ENCODE peak calls at places on chromosomes 16 and 17, in five cellular contexts. J is GM12864, G is dorsolateral prefrontal cortex, S is tibial artery, H is cardiac fibroblast. U is an unnamed sample.

GRCh38 chr16:89052191-89052787 is 41.4 kb upstream of the ACSF3 start:
- DNase-seq in J (no peak), G (no peak), S (no peak), H (no peak), U (peak)

GRCh38 chr17:1019451-1019850 is 22.5 kb downstream of the TIMM22 start:
- DNase-seq in J (no peak), G (no peak), S (peak), H (peak), U (no peak)

GRCh38 chr17:49935526-49936210 is 33.3 kb upstream of the DLX4 start:
- DNase-seq in J (no peak), G (no peak), S (no peak), H (no peak), U (no peak)

GRCh38 chr16:9370071-9370491 is 278.6 kb downstream of the HAPSTR1 start:
- DNase-seq in J (no peak), G (no peak), S (no peak), H (no peak), U (no peak)

GRCh38 chr17:71163121-71163812 is 957.6 kb upstream of the SOX9 start:
- DNase-seq in J (no peak), G (no peak), S (no peak), H (peak), U (no peak)

GRCh38 chr17:82869536-82869935 is 29.7 kb upstream of the ZNF750 start:
- DNase-seq in J (no peak), G (no peak), S (no peak), H (no peak), U (no peak)

GRCh38 chr16:89658221-89658879 is 714 bp downstream of the SPATA33 start:
- DNase-seq in J (no peak), G (no peak), S (no peak), H (peak), U (no peak)

GRCh38 chr16:89785523-89786155 is 30.8 kb downstream of the FANCA start:
- DNase-seq in J (no peak), G (no peak), S (no peak), H (no peak), U (no peak)

GRCh38 chr16:89037261-89038152 is 56.1 kb upstream of the ACSF3 start:
- DNase-seq in J (no peak), G (no peak), S (no peak), H (peak), U (peak)

GRCh38 chr16:11964761-11965539 is at the start of gene TNFRSF17:
- DNase-seq in J (peak), G (no peak), S (no peak), H (no peak), U (no peak)

GRCh38 chr16:53960954-53961616 is 257.1 kb downstream of the FTO start:
- DNase-seq in J (no peak), G (no peak), S (no peak), H (no peak), U (no peak)

GRCh38 chr17:43389022-43389947 is 9.5 kb upstream of the ARL4D start:
- DNase-seq in J (peak), G (peak), S (peak), H (peak), U (peak)

GRCh38 chr17:67514998-67515397 is 137.9 kb downstream of the PITPNC1 start:
- DNase-seq in J (no peak), G (no peak), S (no peak), H (no peak), U (no peak)

GRCh38 chr16:50326835-50327465 is 41.8 kb downstream of the BRD7 start:
- DNase-seq in J (peak), G (no peak), S (no peak), H (peak), U (peak)

GRCh38 chr16:25950586-25951201 is 258.9 kb downstream of the HS3ST4 start:
- DNase-seq in J (no peak), G (no peak), S (no peak), H (no peak), U (no peak)

GRCh38 chr17:15264542-15264941 is 584 bp downstream of the PMP22 start:
- DNase-seq in J (no peak), G (no peak), S (no peak), H (no peak), U (no peak)

GRCh38 chr16:12646490-12647274 is 157.0 kb downstream of the CPPED1 start:
- DNase-seq in J (no peak), G (peak), S (no peak), H (peak), U (no peak)

GRCh38 chr16:53417976-53418375 is 16.3 kb upstream of the RBL2 start:
- DNase-seq in J (no peak), G (no peak), S (no peak), H (no peak), U (no peak)

GRCh38 chr16:82059983-82060421 is 24.9 kb downstream of the HSD17B2 start:
- DNase-seq in J (no peak), G (no peak), S (no peak), H (no peak), U (peak)

GRCh38 chr17:52120465-52120864 is 38.0 kb downstream of the CA10 start:
- DNase-seq in J (no peak), G (no peak), S (no peak), H (no peak), U (no peak)

GRCh38 chr17:39009471-39010085 is 42.4 kb upstream of the FBXO47 start:
- DNase-seq in J (no peak), G (no peak), S (no peak), H (no peak), U (no peak)

GRCh38 chr17:69012895-69013805 is 47.6 kb downstream of the ABCA9 start:
- DNase-seq in J (no peak), G (no peak), S (no peak), H (peak), U (no peak)

GRCh38 chr16:72241930-72242329 is 70.0 kb upstream of the PMFBP1 start:
- DNase-seq in J (no peak), G (no peak), S (no peak), H (peak), U (peak)

GRCh38 chr16:72721981-72722380 is 325.9 kb downstream of the ZFHX3 start:
- DNase-seq in J (no peak), G (no peak), S (no peak), H (no peak), U (no peak)

DNA sequence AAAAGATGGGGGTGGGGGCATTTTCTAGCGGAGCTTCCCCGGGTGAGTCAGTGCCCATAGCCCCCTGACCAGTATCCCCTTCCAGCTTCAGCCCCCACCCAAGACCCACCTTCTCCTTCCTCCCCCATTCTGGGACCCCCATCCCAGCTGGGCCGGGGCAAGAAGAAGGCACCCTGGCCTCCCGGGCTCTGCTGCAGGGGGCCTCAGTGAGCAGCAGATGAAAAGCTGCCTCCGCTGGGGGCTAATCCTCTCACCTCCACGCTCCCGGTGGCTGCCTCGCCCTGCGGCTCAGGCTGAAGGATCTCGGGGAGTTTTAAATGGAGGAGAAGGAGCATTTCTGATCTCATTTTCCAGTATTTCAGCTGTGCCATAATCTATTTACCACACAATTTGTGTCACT is 313.5 kb upstream of the TNRC6C start:
- DNase-seq in J (no peak), G (no peak), S (no peak), H (no peak), U (no peak)
- TF ChIP-seq CTCF in J (peak), G (no peak), S (no peak), H (no peak), U (no peak)

GRCh38 chr17:7241783-7242716 is at the start of gene GABARAP:
- DNase-seq in J (peak), G (peak), S (peak), H (peak), U (peak)

GRCh38 chr17:7242717-7243576 is 698 bp upstream of the GABARAP start:
- DNase-seq in J (peak), G (peak), S (peak), H (peak), U (peak)

GRCh38 chr17:7240375-7240774 is 1.1 kb upstream of the PHF23 start:
- DNase-seq in J (no peak), G (no peak), S (no peak), H (no peak), U (no peak)

GRCh38 chr17:7239091-7240027 is at the start of gene PHF23:
- DNase-seq in J (peak), G (peak), S (peak), H (peak), U (peak)

GRCh38 chr17:7241047-7241733 is 1.1 kb downstream of the GABARAP start:
- DNase-seq in J (no peak), G (no peak), S (no peak), H (no peak), U (no peak)
- TF ChIP-seq CTCF in J (no peak), G (no peak), S (no peak), H (no peak), U (no peak)

GRCh38 chr17:75739801-75740200 is 18.5 kb downstream of the ITGB4 start:
- DNase-seq in J (no peak), G (no peak), S (peak), H (no peak), U (no peak)
- TF ChIP-seq CTCF in J (no peak), G (no peak), S (no peak), H (no peak), U (no peak)

GRCh38 chr17:76542566-76542971 is 2.7 kb downstream of the PRCD start:
- DNase-seq in J (no peak), G (no peak), S (no peak), H (no peak), U (no peak)

GRCh38 chr17:76539631-76540271 is at the start of gene PRCD:
- DNase-seq in J (no peak), G (no peak), S (peak), H (no peak), U (no peak)

GRCh38 chr17:76541739-76542450 is 2.1 kb downstream of the PRCD start:
- DNase-seq in J (no peak), G (no peak), S (no peak), H (no peak), U (no peak)

GRCh38 chr17:76538941-76539340 is 903 bp upstream of the PRCD start:
- DNase-seq in J (no peak), G (no peak), S (peak), H (no peak), U (no peak)

DNA sequence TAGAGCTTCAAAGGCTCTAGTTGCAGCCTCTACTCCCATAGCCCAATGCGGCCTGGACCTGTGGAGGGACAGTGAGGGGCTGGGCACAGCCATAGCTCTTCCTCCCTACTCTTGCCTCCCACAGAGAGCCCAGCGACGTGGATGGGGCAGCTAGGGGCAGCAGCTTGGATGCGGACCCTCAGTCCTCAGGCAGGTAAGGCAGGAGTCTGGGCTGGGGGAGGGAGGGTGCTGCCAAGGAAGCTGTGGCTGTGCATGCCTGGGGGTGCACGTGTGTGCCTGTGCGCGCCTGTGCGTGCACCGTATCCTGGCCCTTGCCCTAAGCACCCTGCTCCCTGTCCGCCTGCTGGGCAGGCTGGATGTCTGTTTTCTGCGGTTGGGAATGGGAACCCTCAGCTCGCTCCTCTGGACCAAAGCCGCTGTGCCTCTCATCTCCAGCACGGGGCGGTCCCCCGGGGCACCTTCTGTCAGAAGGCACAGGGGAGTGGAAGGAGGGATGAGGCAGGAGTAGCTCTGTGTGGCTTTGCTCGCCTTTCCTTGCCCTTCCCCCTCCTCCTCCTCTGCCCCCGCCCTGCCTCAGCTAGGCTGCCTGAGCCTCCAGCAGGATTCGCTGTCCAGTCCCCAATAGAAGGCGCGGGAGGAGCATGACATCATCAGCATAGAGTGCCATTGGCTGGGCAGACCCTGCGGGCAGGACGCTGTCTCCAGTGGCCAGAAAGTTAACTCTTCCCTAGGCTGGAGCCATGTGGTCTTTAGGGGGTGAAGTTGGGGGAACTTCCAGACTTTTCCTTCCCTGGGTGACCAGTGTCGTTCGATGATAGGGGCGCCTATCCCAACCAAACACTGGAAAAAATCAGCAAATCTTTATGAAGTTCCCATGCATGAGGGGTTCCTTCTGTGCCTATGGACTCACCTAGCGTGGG is 797 bp downstream of the PRCD start:
- DNase-seq in J (no peak), G (peak), S (peak), H (peak), U (peak)
- TF ChIP-seq CTCF in J (no peak), G (peak), S (peak), H (peak), U (peak)

GRCh38 chr17:34843682-34844081 is 117.6 kb downstream of the CCT6B start:
- DNase-seq in J (no peak), G (no peak), S (no peak), H (no peak), U (no peak)

GRCh38 chr17:34842235-34842634 is 119.0 kb downstream of the CCT6B start:
- DNase-seq in J (no peak), G (no peak), S (no peak), H (no peak), U (no peak)

GRCh38 chr17:34840758-34841157 is 120.5 kb downstream of the CCT6B start:
- DNase-seq in J (no peak), G (no peak), S (no peak), H (no peak), U (no peak)

GRCh38 chr17:34837796-34838195 is 123.5 kb downstream of the CCT6B start:
- DNase-seq in J (no peak), G (no peak), S (no peak), H (no peak), U (no peak)

GRCh38 chr17:34841467-34841866 is 119.8 kb downstream of the CCT6B start:
- DNase-seq in J (no peak), G (no peak), S (no peak), H (no peak), U (no peak)
- TF ChIP-seq CTCF in J (no peak), G (no peak), S (no peak), H (no peak), U (no peak)

GRCh38 chr16:68825427-68825826 is 17.9 kb upstream of the TANGO6 start:
- DNase-seq in J (no peak), G (no peak), S (no peak), H (no peak), U (no peak)
- TF ChIP-seq CTCF in J (no peak), G (no peak), S (no peak), H (no peak), U (no peak)

GRCh38 chr16:75624921-75625334 is 1.8 kb upstream of the ADAT1 start:
- DNase-seq in J (no peak), G (no peak), S (no peak), H (peak), U (peak)

GRCh38 chr16:75622762-75623605 is at the start of gene ADAT1:
- DNase-seq in J (peak), G (peak), S (peak), H (peak), U (peak)

GRCh38 chr16:75618782-75619181 is 4.3 kb downstream of the ADAT1 start:
- DNase-seq in J (no peak), G (no peak), S (no peak), H (no peak), U (no peak)

GRCh38 chr16:75620326-75621169 is 2.5 kb downstream of the ADAT1 start:
- DNase-seq in J (no peak), G (no peak), S (no peak), H (no peak), U (no peak)

GRCh38 chr16:75621170-75621477 is 2.0 kb downstream of the ADAT1 start:
- DNase-seq in J (no peak), G (no peak), S (no peak), H (peak), U (peak)
- TF ChIP-seq CTCF in J (peak), G (peak), S (peak), H (peak), U (peak)

GRCh38 chr17:79464310-79465010 is 146.4 kb downstream of the RBFOX3 start:
- DNase-seq in J (no peak), G (peak), S (no peak), H (no peak), U (no peak)

GRCh38 chr17:79466562-79467350 is 144.1 kb downstream of the RBFOX3 start:
- DNase-seq in J (no peak), G (no peak), S (no peak), H (no peak), U (no peak)

GRCh38 chr17:79469646-79470045 is 141.2 kb downstream of the RBFOX3 start:
- DNase-seq in J (no peak), G (no peak), S (no peak), H (no peak), U (no peak)

GRCh38 chr17:79465011-79466006 is 145.5 kb downstream of the RBFOX3 start:
- DNase-seq in J (no peak), G (no peak), S (no peak), H (no peak), U (no peak)

DNA sequence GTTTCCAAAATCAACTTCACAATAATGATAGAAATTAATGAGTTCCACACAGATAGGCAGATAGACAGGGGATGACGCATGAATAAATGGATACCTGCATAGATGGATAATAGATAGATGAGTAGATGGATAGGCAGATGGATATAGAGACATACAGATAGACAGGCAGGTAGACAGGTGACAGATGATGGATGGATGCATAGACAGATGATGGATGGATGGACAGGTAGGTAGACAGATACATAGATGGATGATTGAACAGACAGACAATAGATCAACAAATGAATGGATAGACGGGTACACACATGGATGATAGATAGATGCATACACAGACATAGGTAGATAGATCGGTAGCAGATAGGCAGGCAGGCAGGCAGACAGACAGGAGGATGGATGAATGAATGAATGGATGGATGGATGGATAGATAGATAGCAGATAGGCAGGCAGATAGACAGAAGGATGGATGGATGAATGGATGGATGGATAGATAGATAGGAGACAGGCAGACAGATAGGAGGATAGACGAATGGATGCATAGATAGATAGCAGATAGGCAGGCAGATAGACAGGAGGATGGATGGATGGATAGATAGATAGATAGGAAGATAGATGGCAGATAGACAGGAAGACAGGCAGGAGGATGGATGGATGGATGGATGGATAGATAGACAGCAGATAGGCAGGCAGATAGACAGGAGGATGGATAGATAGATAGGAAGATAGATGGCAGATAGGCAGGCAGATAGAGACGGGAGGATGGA is 142.5 kb downstream of the RBFOX3 start:
- DNase-seq in J (no peak), G (no peak), S (no peak), H (no peak), U (no peak)
- TF ChIP-seq CTCF in J (no peak), G (no peak), S (no peak), H (no peak), U (no peak)

U was measured in MCF 10A.